ENCODE peak calls at places on chromosomes 2 and 18, in nine cellular contexts. S is adrenal gland, C is heart left ventricle, P is breast epithelium, G is HCT116, N is stomach, B is IMR-90, H is uterus, R is tibial nerve. Y is an unnamed sample.

GRCh38 chr18:44452346-44452745 is 228.3 kb upstream of the SETBP1 start:
- DNase-seq in C (no peak), N (no peak), G (no peak), H (no peak), P (no peak), B (no peak), S (no peak), R (no peak), Y (no peak)

GRCh38 chr18:37611623-37612279 is 46.2 kb upstream of the CELF4 start:
- DNase-seq in R (no peak), P (no peak), N (no peak), G (no peak), C (no peak), B (no peak), H (no peak), S (no peak), Y (no peak)

GRCh38 chr18:66560092-66560491 is 43.8 kb downstream of the CDH19 start:
- DNase-seq in H (no peak), G (no peak), R (no peak), C (no peak), N (no peak), P (no peak), B (no peak), S (peak; percentile 26), Y (no peak)

GRCh38 chr18:7272268-7273049 is 41.6 kb downstream of the LRRC30 start:
- DNase-seq in R (peak; percentile 31), S (peak; percentile 71), G (no peak), N (peak; percentile 60), H (peak; percentile 65), P (peak; percentile 32), C (peak; percentile 76), B (peak; percentile 61), Y (no peak)

GRCh38 chr18:6626457-6626856 is 103.1 kb upstream of the ARHGAP28 start:
- DNase-seq in B (no peak), P (no peak), R (no peak), C (no peak), S (no peak), H (no peak), N (no peak), G (no peak), Y (no peak)

GRCh38 chr2:10322973-10323372 is 20.3 kb downstream of the HPCAL1 start:
- DNase-seq in P (no peak), H (no peak), G (no peak), R (no peak), S (no peak), N (no peak), C (no peak), B (no peak), Y (no peak)

GRCh38 chr2:95315801-95316411 is 18.8 kb downstream of the KCNIP3 start:
- DNase-seq in G (no peak), P (peak; percentile 89), H (no peak), N (no peak), B (peak; percentile 43), S (no peak), R (no peak), C (no peak), Y (no peak)

GRCh38 chr18:41543815-41544214 is 411.2 kb upstream of the PIK3C3 start:
- DNase-seq in C (no peak), S (no peak), R (no peak), H (no peak), G (no peak), B (no peak), N (no peak), P (no peak), Y (no peak)

GRCh38 chr2:30026091-30027055 is 105.0 kb upstream of the ALK start:
- DNase-seq in C (peak; percentile 59), P (peak; percentile 70), H (no peak), B (peak; percentile 22), S (peak; percentile 52), R (no peak), N (peak; percentile 43), G (peak; percentile 4), Y (no peak)

GRCh38 chr2:12008425-12009061 is 262.1 kb downstream of the LPIN1 start:
- DNase-seq in B (peak; percentile 64), C (no peak), S (no peak), N (no peak), P (no peak), H (no peak), G (no peak), R (no peak), Y (no peak)

GRCh38 chr2:176589287-176589686 is 320.0 kb downstream of the MTX2 start:
- DNase-seq in P (no peak), C (no peak), B (no peak), N (no peak), S (no peak), G (no peak), H (no peak), R (no peak), Y (no peak)

GRCh38 chr2:32825291-32825712 is 121.5 kb upstream of the LTBP1 start:
- DNase-seq in S (peak; percentile 82), B (peak; percentile 25), P (no peak), C (peak; percentile 65), N (no peak), R (no peak), H (peak; percentile 55), G (no peak), Y (no peak)

GRCh38 chr2:29222381-29223179 is 107.4 kb downstream of the CLIP4 start:
- DNase-seq in R (no peak), N (peak; percentile 15), B (no peak), G (no peak), H (no peak), C (no peak), P (no peak), S (no peak), Y (no peak)

GRCh38 chr18:50875966-50876536 is 2.9 kb upstream of the ME2 start:
- DNase-seq in B (no peak), H (no peak), S (no peak), G (no peak), P (no peak), C (no peak), R (no peak), N (no peak), Y (no peak)

GRCh38 chr2:25912851-25913695 is 34.8 kb upstream of the ASXL2 start:
- DNase-seq in R (no peak), G (no peak), H (no peak), N (no peak), C (no peak), B (peak; percentile 37), S (no peak), P (no peak), Y (no peak)

GRCh38 chr2:25920326-25920725 is 42.0 kb upstream of the ASXL2 start:
- DNase-seq in H (no peak), R (no peak), B (peak; percentile 87), S (no peak), G (no peak), C (no peak), N (no peak), P (no peak), Y (no peak)

GRCh38 chr2:25920786-25921390 is 42.6 kb upstream of the ASXL2 start:
- DNase-seq in H (no peak), B (no peak), P (no peak), S (no peak), N (no peak), G (no peak), C (no peak), R (no peak), Y (no peak)

DNA sequence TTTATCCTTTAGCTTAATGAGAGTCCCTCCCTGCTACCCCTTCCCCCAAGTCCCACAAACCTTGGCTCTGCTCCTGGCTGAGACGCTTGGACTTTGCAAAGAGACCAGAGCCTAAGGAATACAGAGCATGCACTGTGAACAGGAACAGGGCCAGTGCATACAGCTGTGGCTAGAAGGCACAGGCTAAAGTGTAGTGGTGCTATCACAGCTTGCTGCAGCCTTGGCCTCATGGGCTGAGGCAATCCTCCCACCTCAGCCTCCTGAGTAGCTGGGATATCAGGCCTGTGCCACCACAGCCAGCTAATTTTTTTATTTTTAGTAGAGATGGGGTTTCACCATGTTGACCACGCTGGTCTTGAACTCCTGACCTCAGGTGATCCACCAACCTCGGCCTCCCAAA is 39.5 kb upstream of the ASXL2 start:
- DNase-seq in C (no peak), R (no peak), B (no peak), P (no peak), H (no peak), G (no peak), S (no peak), N (no peak), Y (no peak)
- H3K4me3 ChIP-seq in C (no peak overlapping the region), R (no peak overlapping the region), B (no peak overlapping the region), P (no peak overlapping the region), H (no peak overlapping the region), G (no peak overlapping the region), S (no peak overlapping the region), N (no peak overlapping the region), Y (no peak overlapping the region)

DNA sequence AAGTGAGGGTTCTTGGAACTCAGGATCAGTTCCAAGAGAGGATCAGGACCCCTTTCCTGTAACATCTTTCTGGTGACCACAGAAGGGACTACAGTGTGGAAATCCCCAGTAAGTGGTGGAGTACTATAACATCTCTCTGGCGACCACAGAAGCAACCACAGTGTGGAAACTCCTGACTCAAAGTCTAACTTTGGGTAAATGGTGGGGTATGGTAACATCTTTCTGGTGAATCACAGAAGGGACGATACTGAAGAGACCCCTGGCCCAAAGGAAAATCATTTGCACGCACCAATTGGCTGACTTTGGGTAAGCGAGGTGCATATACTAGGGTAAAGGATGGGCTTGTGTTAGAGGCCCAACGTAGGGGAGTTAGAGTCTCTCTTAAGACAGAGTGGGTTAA is 56.3 kb upstream of the GULP1 start:
- DNase-seq in B (no peak), G (no peak), N (no peak), H (no peak), P (no peak), R (no peak), C (no peak), S (no peak), Y (no peak)
- TF ChIP-seq POLR2A in B (no peak), G (no peak), N (no peak), H (no peak), P (no peak), R (no peak), C (no peak), S (no peak), Y (no peak)

GRCh38 chr18:34207344-34207851 is 17.3 kb downstream of the NOL4 start:
- DNase-seq in C (no peak), P (no peak), N (no peak), S (no peak), B (no peak), G (no peak), R (no peak), H (no peak), Y (no peak)
- H3K4me3 ChIP-seq in C (no peak overlapping the region), P (no peak overlapping the region), N (no peak overlapping the region), S (no peak overlapping the region), B (no peak overlapping the region), G (no peak overlapping the region), R (no peak overlapping the region), H (no peak overlapping the region), Y (no peak overlapping the region)

DNA sequence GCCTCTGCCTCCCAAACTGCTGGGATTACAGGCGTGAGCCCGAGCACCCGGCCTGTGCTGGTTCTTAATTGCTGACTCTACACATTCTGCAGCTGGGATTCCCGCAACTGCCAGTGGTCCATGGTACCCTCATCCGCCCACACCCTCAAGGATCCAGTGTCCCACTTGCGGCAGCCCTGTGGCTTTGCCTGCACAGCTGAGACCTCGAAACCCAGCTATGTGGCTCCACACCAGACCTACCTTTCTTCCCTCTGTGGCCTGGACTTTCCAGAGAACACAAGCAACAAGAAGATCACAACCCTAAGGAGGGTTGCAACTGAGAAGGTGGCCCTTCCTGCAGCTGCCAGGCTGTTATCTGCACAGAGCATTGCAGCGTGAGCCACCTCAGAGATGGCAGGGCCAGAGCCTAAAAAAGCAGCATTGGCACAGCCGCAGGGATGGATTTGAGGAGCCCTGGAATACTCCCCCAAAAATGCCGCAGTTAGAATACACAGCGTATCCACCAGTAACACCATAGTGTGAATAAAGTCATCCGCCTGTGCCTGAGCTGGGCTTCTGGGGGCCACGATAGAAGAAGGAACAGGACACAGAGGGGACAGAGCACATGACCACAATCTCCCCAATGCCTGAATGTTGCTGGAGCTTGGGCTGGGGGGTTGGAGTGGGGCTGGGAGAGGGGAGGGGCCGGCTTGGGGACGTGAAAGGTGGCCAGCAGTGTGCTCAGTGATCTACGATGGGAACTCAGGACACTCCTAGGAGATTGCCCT is 1.9 kb downstream of the GPR55 start:
- DNase-seq in C (no peak), G (no peak), R (no peak), H (no peak), N (peak; percentile 20), B (no peak), S (no peak), P (no peak), Y (no peak)
- TF ChIP-seq POLR2A in C (no peak), G (no peak), R (no peak), H (no peak), N (no peak), B (no peak), S (no peak), P (no peak), Y (no peak)